ENCODE peak calls at places on chromosomes 16 and 17, in four cellular contexts. Q is pancreas, P is hepatic stellate cell, L is NCI-H774. B is an unnamed sample.
A peak's percentile ranks its signal among the peaks of the same experiment; 100 is the strongest.

GRCh38 chr16:72530434-72530833 is 358.5 kb upstream of the PMFBP1 start:
- DNase-seq in P (peak; percentile 44), L (no peak), Q (no peak), B (no peak)

GRCh38 chr17:40538019-40538935 is 27.0 kb downstream of the CCR7 start:
- DNase-seq in Q (peak; percentile 79), L (no peak), P (no peak), B (no peak)

GRCh38 chr16:82587289-82587688 is 39.5 kb upstream of the CDH13 start:
- DNase-seq in P (no peak), L (no peak), Q (no peak), B (no peak)

GRCh38 chr16:85928411-85928820 is 29.5 kb downstream of the IRF8 start:
- DNase-seq in Q (no peak), L (no peak), P (no peak), B (no peak)

GRCh38 chr17:80320496-80320895 is 59.8 kb downstream of the RNF213 start:
- DNase-seq in L (no peak), Q (no peak), P (no peak), B (no peak)

GRCh38 chr17:5587431-5588032 is 3.2 kb upstream of the NLRP1 start:
- DNase-seq in P (peak; percentile 69), L (peak; percentile 60), Q (no peak), B (peak; percentile 93)

GRCh38 chr16:66248096-66248495 is 118.4 kb upstream of the CDH5 start:
- DNase-seq in Q (no peak), L (no peak), P (no peak), B (peak; percentile 47)

GRCh38 chr16:50273382-50273690 is 7.0 kb downstream of the ADCY7 start:
- DNase-seq in Q (no peak), P (no peak), L (no peak), B (no peak)

GRCh38 chr17:80997471-80998387 is 6.1 kb downstream of the CHMP6 start:
- DNase-seq in L (no peak), P (no peak), Q (no peak), B (no peak)

B was measured in left kidney.